ENCODE peak calls at places on chromosomes 4 and X, in six cellular contexts. One of them, this sample, is unnamed.

GRCh38 chr4:128471576-128471975 is 184.0 kb upstream of the PGRMC2 start:
- DNase-seq in OCI-M1: peak; percentile 95
- DNase-seq in effector memory CD8-positive, alpha-beta T cell: no peak
- DNase-seq in astrocyte of the spinal cord: no peak
- DNase-seq in smooth muscle cell of the brain vasculature: no peak
- DNase-seq in psoas muscle: no peak
- DNase-seq in this sample: no peak

GRCh38 chr4:26687728-26688127 is 103.8 kb downstream of the TBC1D19 start:
- DNase-seq in astrocyte of the spinal cord: peak; percentile 87
- DNase-seq in psoas muscle: no peak
- DNase-seq in OCI-M1: no peak
- DNase-seq in effector memory CD8-positive, alpha-beta T cell: no peak
- DNase-seq in smooth muscle cell of the brain vasculature: peak; percentile 1
- DNase-seq in this sample: no peak

GRCh38 chr4:25621027-25621930 is 34.4 kb upstream of the SLC34A2 start:
- DNase-seq in psoas muscle: no peak
- DNase-seq in smooth muscle cell of the brain vasculature: no peak
- DNase-seq in effector memory CD8-positive, alpha-beta T cell: no peak
- DNase-seq in OCI-M1: no peak
- DNase-seq in astrocyte of the spinal cord: no peak
- DNase-seq in this sample: no peak

GRCh38 chr4:5865896-5866599 is 26.8 kb downstream of the CRMP1 start:
- DNase-seq in OCI-M1: no peak
- DNase-seq in astrocyte of the spinal cord: no peak
- DNase-seq in effector memory CD8-positive, alpha-beta T cell: peak; percentile 3
- DNase-seq in smooth muscle cell of the brain vasculature: no peak
- DNase-seq in psoas muscle: no peak
- DNase-seq in this sample: no peak

GRCh38 chrX:18624599-18624998 is 47.3 kb downstream of the RS1 start:
- DNase-seq in astrocyte of the spinal cord: no peak
- DNase-seq in OCI-M1: no peak
- DNase-seq in smooth muscle cell of the brain vasculature: no peak
- DNase-seq in psoas muscle: no peak
- DNase-seq in effector memory CD8-positive, alpha-beta T cell: no peak
- DNase-seq in this sample: no peak

GRCh38 chr4:40227284-40227683 is 30.5 kb downstream of the RHOH start:
- DNase-seq in OCI-M1: no peak
- DNase-seq in smooth muscle cell of the brain vasculature: no peak
- DNase-seq in psoas muscle: no peak
- DNase-seq in astrocyte of the spinal cord: no peak
- DNase-seq in effector memory CD8-positive, alpha-beta T cell: no peak
- DNase-seq in this sample: no peak

GRCh38 chr4:95084584-95084983 is 326.8 kb downstream of the BMPR1B start:
- DNase-seq in psoas muscle: no peak
- DNase-seq in astrocyte of the spinal cord: no peak
- DNase-seq in OCI-M1: no peak
- DNase-seq in smooth muscle cell of the brain vasculature: no peak
- DNase-seq in effector memory CD8-positive, alpha-beta T cell: no peak
- DNase-seq in this sample: no peak

GRCh38 chr4:6228158-6229067 is 28.1 kb upstream of the JAKMIP1 start:
- DNase-seq in smooth muscle cell of the brain vasculature: no peak
- DNase-seq in effector memory CD8-positive, alpha-beta T cell: no peak
- DNase-seq in psoas muscle: no peak
- DNase-seq in OCI-M1: no peak
- DNase-seq in astrocyte of the spinal cord: no peak
- DNase-seq in this sample: no peak